ENCODE peak calls at places on chromosomes 3 and 15, in four cellular contexts. S is fibroblast of lung, W is endothelial cell of umbilical vein, P is K562. I is an unnamed sample. For H4K20me1, the result is how much of the 10 kb centered on the place peaks cover.

GRCh38 chr3:77667901-77668300 is 628.0 kb downstream of the ROBO2 start:
- DNase-seq in S (no peak), W (peak), P (no peak), I (no peak)

GRCh38 chr3:11724615-11725339 is 81.1 kb upstream of the VGLL4 start:
- DNase-seq in S (no peak), W (no peak), P (no peak), I (no peak)

GRCh38 chr3:133487920-133488540 is 85.5 kb upstream of the CDV3 start:
- DNase-seq in S (peak), W (peak), P (peak), I (peak)

GRCh38 chr3:14857506-14857905 is 38.7 kb downstream of the FGD5 start:
- DNase-seq in S (no peak), W (no peak), P (no peak), I (no peak)

GRCh38 chr15:61822511-61822910 is 237.7 kb downstream of the VPS13C start:
- DNase-seq in S (no peak), W (no peak), P (no peak), I (no peak)

GRCh38 chr3:123520656-123521055 is 64.2 kb downstream of the HACD2 start:
- DNase-seq in S (peak), W (no peak), P (no peak), I (peak)

GRCh38 chr3:11629716-11630115 is 14.0 kb downstream of the VGLL4 start:
- DNase-seq in S (peak), W (no peak), P (no peak), I (peak)

GRCh38 chr3:154095832-154096421 is 25.3 kb upstream of the ARHGEF26 start:
- DNase-seq in S (peak), W (peak), P (no peak), I (peak)

GRCh38 chr15:80160570-80161156 is 7.9 kb downstream of the FAH start:
- DNase-seq in S (peak), W (peak), P (no peak), I (peak)

GRCh38 chr3:74033366-74033765 is 408.6 kb upstream of the PDZRN3 start:
- DNase-seq in S (no peak), W (no peak), P (no peak), I (no peak)

GRCh38 chr3:190847423-190847822 is 15.1 kb downstream of the GMNC start:
- DNase-seq in S (peak), W (no peak), P (no peak), I (no peak)

GRCh38 chr3:129576514-129577345 is 29.7 kb downstream of the PLXND1 start:
- DNase-seq in S (no peak), W (peak), P (no peak), I (peak)

GRCh38 chr15:79978694-79979519 is 7.9 kb upstream of the BCL2A1 start:
- DNase-seq in S (peak), W (no peak), P (no peak), I (peak)

GRCh38 chr3:43923101-43923979 is 232.6 kb downstream of the ABHD5 start:
- DNase-seq in S (no peak), W (no peak), P (no peak), I (no peak)

GRCh38 chr3:165491487-165491886 is 295.3 kb upstream of the SLITRK3 start:
- DNase-seq in S (peak), W (no peak), P (no peak), I (peak)

GRCh38 chr3:107588217-107588616 is 65.5 kb downstream of the BBX start:
- DNase-seq in S (no peak), W (no peak), P (no peak), I (no peak)

GRCh38 chr3:61451841-61452240 is 109.5 kb upstream of the PTPRG start:
- DNase-seq in S (peak), W (no peak), P (no peak), I (no peak)

GRCh38 chr3:184786271-184787010 is 25.5 kb upstream of the VPS8 start:
- DNase-seq in S (peak), W (no peak), P (no peak), I (peak)

GRCh38 chr15:84752700-84753099 is 4.3 kb downstream of the ZNF592 start:
- DNase-seq in S (peak), W (no peak), P (no peak), I (peak)

GRCh38 chr3:165346503-165346902 is 150.3 kb upstream of the SLITRK3 start:
- DNase-seq in S (no peak), W (no peak), P (no peak), I (no peak)

GRCh38 chr3:131543714-131544113 is 40.9 kb upstream of the MRPL3 start:
- DNase-seq in S (peak), W (peak), P (no peak), I (no peak)

GRCh38 chr3:192915306-192915705 is 2.4 kb downstream of the MB21D2 start:
- DNase-seq in S (peak), W (peak), P (no peak), I (no peak)

GRCh38 chr3:85360742-85361387 is 402.1 kb downstream of the CADM2 start:
- DNase-seq in S (peak), W (peak), P (peak), I (no peak)

GRCh38 chr3:129025691-129026435 is 24.8 kb downstream of the EFCC1 start:
- DNase-seq in S (no peak), W (no peak), P (no peak), I (peak)

GRCh38 chr15:74656935-74657535 is 38.8 kb downstream of the EDC3 start:
- DNase-seq in S (no peak), W (no peak), P (no peak), I (no peak)
- H4K20me1 ChIP-seq in S (under half), W (under half), P (under half), I (under half)

GRCh38 chr3:185789134-185789533 is 35.7 kb downstream of the IGF2BP2 start:
- DNase-seq in S (no peak), W (no peak), P (no peak), I (no peak)

GRCh38 chr3:185784317-185784716 is 40.5 kb downstream of the IGF2BP2 start:
- DNase-seq in S (no peak), W (no peak), P (no peak), I (no peak)

GRCh38 chr3:185789891-185790830 is 34.7 kb downstream of the IGF2BP2 start:
- DNase-seq in S (peak), W (peak), P (no peak), I (peak)

GRCh38 chr3:185786956-185787877 is 37.6 kb downstream of the IGF2BP2 start:
- DNase-seq in S (no peak), W (no peak), P (no peak), I (peak)

DNA sequence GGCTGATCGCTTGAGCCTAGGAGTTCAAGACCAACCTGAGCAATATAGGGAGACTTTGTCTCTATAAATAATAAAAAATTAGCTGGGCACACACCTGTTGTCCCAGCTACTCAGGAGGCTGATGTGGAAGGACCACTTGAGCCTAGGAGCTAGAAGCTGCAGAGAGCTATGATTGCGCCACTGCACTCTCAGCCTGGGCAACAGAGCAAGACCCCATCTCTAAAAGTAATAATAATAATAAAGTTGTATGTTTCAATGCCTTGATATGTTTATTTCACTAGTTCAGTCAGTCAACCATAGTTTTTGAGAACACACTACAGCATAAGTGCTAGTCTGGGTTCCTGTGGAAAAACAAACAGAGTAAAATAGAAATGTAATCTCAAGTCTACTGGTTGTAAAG is 36.5 kb downstream of the IGF2BP2 start:
- DNase-seq in S (no peak), W (no peak), P (no peak), I (no peak)
- H4K20me1 ChIP-seq in S (under half), W (under half), P (under half), I (half or more)

GRCh38 chr3:196774845-196775422 is 35.3 kb downstream of the PAK2 start:
- DNase-seq in S (peak), W (no peak), P (no peak), I (no peak)

GRCh38 chr3:196772897-196773296 is 33.2 kb downstream of the PAK2 start:
- DNase-seq in S (no peak), W (no peak), P (no peak), I (no peak)

GRCh38 chr3:196774191-196774820 is 34.6 kb downstream of the PAK2 start:
- DNase-seq in S (no peak), W (peak), P (no peak), I (peak)

GRCh38 chr3:196771067-196771466 is 31.4 kb downstream of the PAK2 start:
- DNase-seq in S (no peak), W (no peak), P (no peak), I (no peak)

DNA sequence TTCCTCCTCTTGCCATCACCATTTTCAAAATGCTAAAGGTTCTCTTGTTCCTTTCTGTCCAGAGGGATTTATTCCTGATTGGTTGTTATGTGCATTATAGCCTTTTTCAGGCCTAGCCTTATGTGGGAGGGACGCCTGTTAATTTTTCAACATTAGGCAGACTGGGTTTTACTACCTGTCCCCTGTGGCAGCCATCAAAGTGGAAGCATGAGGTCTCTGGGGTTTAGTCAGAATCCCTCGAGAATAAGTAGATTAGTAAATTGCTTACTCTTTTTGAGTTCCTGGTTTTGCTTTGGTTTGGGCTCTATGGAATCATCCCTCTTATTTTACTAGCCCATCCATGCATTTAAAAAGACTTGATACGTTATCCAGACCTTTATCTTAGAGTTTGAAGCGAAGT is 32.4 kb downstream of the PAK2 start:
- DNase-seq in S (no peak), W (no peak), P (no peak), I (no peak)
- H4K20me1 ChIP-seq in S (under half), W (under half), P (under half), I (under half)

GRCh38 chr15:59278120-59278519 is 71.5 kb downstream of the LDHAL6B start:
- DNase-seq in S (peak), W (peak), P (no peak), I (no peak)

GRCh38 chr15:59273266-59273665 is 66.6 kb downstream of the LDHAL6B start:
- DNase-seq in S (no peak), W (no peak), P (no peak), I (no peak)

GRCh38 chr15:59279023-59279422 is 72.4 kb downstream of the LDHAL6B start:
- DNase-seq in S (no peak), W (no peak), P (no peak), I (no peak)

GRCh38 chr15:59274126-59274970 is 67.7 kb downstream of the LDHAL6B start:
- DNase-seq in S (peak), W (peak), P (no peak), I (peak)

GRCh38 chr15:59276225-59277178 is 69.9 kb downstream of the LDHAL6B start:
- DNase-seq in S (no peak), W (no peak), P (no peak), I (no peak)
- H4K20me1 ChIP-seq in S (under half), W (under half), P (under half), I (half or more)

GRCh38 chr3:172054115-172054764 is 14.9 kb downstream of the FNDC3B start:
- DNase-seq in S (no peak), W (no peak), P (no peak), I (no peak)
- H4K20me1 ChIP-seq in S (under half), W (under half), P (under half), I (half or more)

GRCh38 chr15:68083463-68083862 is 29.3 kb downstream of the PIAS1 start:
- DNase-seq in S (no peak), W (no peak), P (no peak), I (no peak)
- H4K20me1 ChIP-seq in S (under half), W (under half), P (under half), I (half or more)

I was measured in osteoblast.